ENCODE peak calls at places on chromosome 11, in seven cellular contexts. One of them, this sample, is unnamed.

GRCh38 chr11:3894128-3894731 is 38.8 kb downstream of the STIM1 start:
- DNase-seq in GM12878: peak; percentile 91
- DNase-seq in COR-L47: no peak
- DNase-seq in NCI-H460: no peak
- DNase-seq in RPMI8226: no peak
- DNase-seq in DMS79: no peak
- DNase-seq in IMR-90: peak; percentile 22
- DNase-seq in this sample: peak; percentile 92

GRCh38 chr11:36009469-36009868 is 65.6 kb downstream of the LDLRAD3 start:
- DNase-seq in GM12878: no peak
- DNase-seq in DMS79: no peak
- DNase-seq in IMR-90: peak; percentile 68
- DNase-seq in NCI-H460: peak; percentile 7
- DNase-seq in RPMI8226: no peak
- DNase-seq in COR-L47: no peak
- DNase-seq in this sample: no peak

GRCh38 chr11:16787035-16787744 is 48.7 kb downstream of the C11orf58 start:
- DNase-seq in DMS79: no peak
- DNase-seq in IMR-90: peak; percentile 23
- DNase-seq in NCI-H460: no peak
- DNase-seq in GM12878: no peak
- DNase-seq in COR-L47: no peak
- DNase-seq in RPMI8226: no peak
- DNase-seq in this sample: no peak

GRCh38 chr11:117218133-117218915 is 13.5 kb downstream of the PCSK7 start:
- DNase-seq in GM12878: no peak
- DNase-seq in DMS79: no peak
- DNase-seq in NCI-H460: no peak
- DNase-seq in COR-L47: no peak
- DNase-seq in RPMI8226: no peak
- DNase-seq in IMR-90: peak; percentile 57
- DNase-seq in this sample: no peak

GRCh38 chr11:134560566-134561347 is 148.7 kb upstream of the B3GAT1 start:
- DNase-seq in RPMI8226: no peak
- DNase-seq in IMR-90: no peak
- DNase-seq in NCI-H460: no peak
- DNase-seq in DMS79: no peak
- DNase-seq in GM12878: no peak
- DNase-seq in COR-L47: no peak
- DNase-seq in this sample: no peak

GRCh38 chr11:62069961-62070919 is 53.6 kb upstream of the INCENP start:
- DNase-seq in NCI-H460: no peak
- DNase-seq in RPMI8226: no peak
- DNase-seq in COR-L47: no peak
- DNase-seq in IMR-90: no peak
- DNase-seq in DMS79: no peak
- DNase-seq in GM12878: no peak
- DNase-seq in this sample: no peak

GRCh38 chr11:122202951-122203456 is 87.0 kb upstream of the BLID start:
- DNase-seq in IMR-90: peak; percentile 71
- DNase-seq in GM12878: no peak
- DNase-seq in NCI-H460: peak; percentile 50
- DNase-seq in COR-L47: no peak
- DNase-seq in RPMI8226: peak; percentile 37
- DNase-seq in DMS79: no peak
- DNase-seq in this sample: no peak

GRCh38 chr11:36619502-36619901 is 21.5 kb upstream of the RAG2 start:
- DNase-seq in DMS79: no peak
- DNase-seq in COR-L47: no peak
- DNase-seq in GM12878: no peak
- DNase-seq in RPMI8226: no peak
- DNase-seq in IMR-90: no peak
- DNase-seq in NCI-H460: no peak
- DNase-seq in this sample: no peak

GRCh38 chr11:121429556-121429955 is 22.6 kb upstream of the SORL1 start:
- DNase-seq in COR-L47: no peak
- DNase-seq in DMS79: no peak
- DNase-seq in IMR-90: no peak
- DNase-seq in GM12878: no peak
- DNase-seq in NCI-H460: no peak
- DNase-seq in RPMI8226: no peak
- DNase-seq in this sample: no peak

This sample was measured in GM12864.